ENCODE peak calls at places on chromosomes 12 and 14, in eight cellular contexts. H is RWPE1; T is ascending aorta; R is CD4-positive, alpha-beta T cell; N is brain microvascular endothelial cell; Y is IMR-90; M is GM13977; G is GM13976. Q is an unnamed sample.

GRCh38 chr14:26719514-26719913 is 121.7 kb upstream of the NOVA1 start:
- DNase-seq in H (no peak), T (no peak), R (no peak), N (no peak), Y (peak), M (no peak), G (no peak), Q (no peak)

GRCh38 chr14:27672047-27672446 is 1074.2 kb upstream of the NOVA1 start:
- DNase-seq in H (no peak), T (no peak), R (no peak), N (no peak), Y (no peak), M (no peak), G (no peak), Q (no peak)

GRCh38 chr14:93859957-93860356 is 67.2 kb upstream of the FAM181A start:
- DNase-seq in H (no peak), T (no peak), R (no peak), N (no peak), Y (no peak), M (no peak), G (no peak), Q (peak)

GRCh38 chr12:65948320-65949008 is 124.2 kb downstream of the HMGA2 start:
- DNase-seq in H (peak), T (peak), R (no peak), N (peak), Y (peak), M (no peak), G (no peak), Q (no peak)

GRCh38 chr12:107472308-107472707 is 213.3 kb upstream of the PWP1 start:
- DNase-seq in H (no peak), T (no peak), R (no peak), N (no peak), Y (no peak), M (no peak), G (no peak), Q (no peak)

GRCh38 chr12:110279976-110280783 is 867 bp upstream of the ATP2A2 start:
- DNase-seq in H (peak), T (peak), R (peak), N (peak), Y (peak), M (peak), G (peak), Q (no peak)

GRCh38 chr14:26811756-26812305 is 214.0 kb upstream of the NOVA1 start:
- DNase-seq in H (no peak), T (no peak), R (no peak), N (no peak), Y (no peak), M (no peak), G (no peak), Q (no peak)

GRCh38 chr12:32273712-32274111 is 125.6 kb upstream of the FGD4 start:
- DNase-seq in H (no peak), T (no peak), R (peak), N (no peak), Y (no peak), M (peak), G (peak), Q (peak)

GRCh38 chr14:55904086-55904485 is 214.1 kb upstream of the PELI2 start:
- DNase-seq in H (no peak), T (no peak), R (no peak), N (no peak), Y (no peak), M (no peak), G (no peak), Q (no peak)

GRCh38 chr12:48936379-48936979 is 11.2 kb upstream of the FKBP11 start:
- DNase-seq in H (peak), T (peak), R (peak), N (peak), Y (peak), M (peak), G (peak), Q (peak)

GRCh38 chr12:111405856-111406473 is at the start of gene SH2B3:
- DNase-seq in H (no peak), T (no peak), R (no peak), N (no peak), Y (peak), M (no peak), G (no peak), Q (peak)

GRCh38 chr12:51415931-51416330 is 8.7 kb upstream of the SLC4A8 start:
- DNase-seq in H (peak), T (no peak), R (no peak), N (no peak), Y (no peak), M (no peak), G (no peak), Q (no peak)

GRCh38 chr12:62761658-62762057 is 173.3 kb downstream of the PPM1H start:
- DNase-seq in H (no peak), T (no peak), R (no peak), N (no peak), Y (no peak), M (no peak), G (no peak), Q (no peak)

GRCh38 chr12:10982244-10982643 is 4.5 kb downstream of the TAS2R50 start:
- DNase-seq in H (no peak), T (no peak), R (peak), N (no peak), Y (no peak), M (no peak), G (no peak), Q (no peak)

GRCh38 chr14:100988411-100988900 is 84.9 kb upstream of the RTL1 start:
- DNase-seq in H (peak), T (no peak), R (no peak), N (no peak), Y (peak), M (no peak), G (no peak), Q (no peak)

GRCh38 chr14:79585845-79586244 is 625.5 kb downstream of the DIO2 start:
- DNase-seq in H (no peak), T (no peak), R (no peak), N (peak), Y (peak), M (no peak), G (no peak), Q (no peak)

GRCh38 chr14:99792551-99793212 is 531 bp upstream of the EML1 start:
- DNase-seq in H (no peak), T (no peak), R (no peak), N (no peak), Y (peak), M (no peak), G (no peak), Q (no peak)

GRCh38 chr14:54299393-54300363 is 97.1 kb upstream of the CDKN3 start:
- DNase-seq in H (no peak), T (no peak), R (no peak), N (peak), Y (peak), M (no peak), G (no peak), Q (peak)

GRCh38 chr12:3752096-3752709 is 706 bp downstream of the CRACR2A start:
- DNase-seq in H (no peak), T (no peak), R (peak), N (peak), Y (no peak), M (peak), G (peak), Q (no peak)

GRCh38 chr12:130431176-130431575 is 93.5 kb downstream of the PIWIL1 start:
- DNase-seq in H (no peak), T (no peak), R (no peak), N (no peak), Y (no peak), M (no peak), G (no peak), Q (peak)

GRCh38 chr12:78684419-78684818 is 180.2 kb upstream of the SYT1 start:
- DNase-seq in H (no peak), T (no peak), R (no peak), N (no peak), Y (no peak), M (no peak), G (no peak), Q (no peak)

GRCh38 chr12:57740656-57741412 is 2.3 kb upstream of the AGAP2 start:
- DNase-seq in H (no peak), T (no peak), R (peak), N (no peak), Y (no peak), M (peak), G (peak), Q (no peak)

GRCh38 chr12:17511369-17511768 is 578.6 kb downstream of the RERGL start:
- DNase-seq in H (peak), T (no peak), R (no peak), N (no peak), Y (no peak), M (no peak), G (no peak), Q (no peak)

GRCh38 chr12:18250313-18250916 is 10.9 kb upstream of the PIK3C2G start:
- DNase-seq in H (peak), T (no peak), R (no peak), N (peak), Y (peak), M (peak), G (peak), Q (peak)

GRCh38 chr14:95098984-95099599 is 58.2 kb downstream of the DICER1 start:
- DNase-seq in H (peak), T (peak), R (no peak), N (peak), Y (peak), M (no peak), G (no peak), Q (peak)

GRCh38 chr14:73746540-73747385 is 32.6 kb upstream of the PNMA1 start:
- DNase-seq in H (no peak), T (no peak), R (no peak), N (no peak), Y (no peak), M (no peak), G (no peak), Q (peak)

GRCh38 chr14:48874701-48875100 is 711.5 kb downstream of the RPS29 start:
- DNase-seq in H (no peak), T (no peak), R (no peak), N (no peak), Y (no peak), M (no peak), G (no peak), Q (no peak)

GRCh38 chr12:93441111-93441616 is 583 bp downstream of the UBE2N start:
- DNase-seq in H (peak), T (peak), R (peak), N (no peak), Y (peak), M (peak), G (peak), Q (no peak)

GRCh38 chr14:64117671-64118402 is 176.3 kb downstream of the ESR2 start:
- DNase-seq in H (peak), T (peak), R (no peak), N (peak), Y (peak), M (no peak), G (no peak), Q (no peak)

GRCh38 chr14:103207038-103207403 is 83.8 kb downstream of the TNFAIP2 start:
- DNase-seq in H (no peak), T (peak), R (no peak), N (no peak), Y (no peak), M (no peak), G (no peak), Q (no peak)

GRCh38 chr12:4421590-4422031 is 24.0 kb downstream of the FGF6 start:
- DNase-seq in H (peak), T (no peak), R (no peak), N (peak), Y (peak), M (peak), G (peak), Q (peak)

GRCh38 chr14:97264516-97265230 is 467.5 kb downstream of the VRK1 start:
- DNase-seq in H (no peak), T (no peak), R (no peak), N (no peak), Y (no peak), M (no peak), G (no peak), Q (no peak)

GRCh38 chr12:47833591-47834012 is 13.9 kb upstream of the HDAC7 start:
- DNase-seq in H (no peak), T (no peak), R (no peak), N (no peak), Y (no peak), M (no peak), G (no peak), Q (no peak)

GRCh38 chr12:47834199-47835016 is 14.7 kb upstream of the HDAC7 start:
- DNase-seq in H (no peak), T (no peak), R (no peak), N (no peak), Y (no peak), M (no peak), G (no peak), Q (no peak)

GRCh38 chr12:47829584-47829983 is 9.9 kb upstream of the HDAC7 start:
- DNase-seq in H (no peak), T (no peak), R (no peak), N (no peak), Y (no peak), M (no peak), G (no peak), Q (no peak)

GRCh38 chr12:47835017-47835830 is 15.5 kb upstream of the HDAC7 start:
- DNase-seq in H (no peak), T (no peak), R (no peak), N (no peak), Y (no peak), M (no peak), G (no peak), Q (no peak)

GRCh38 chr12:47832263-47832933 is 12.7 kb upstream of the HDAC7 start:
- DNase-seq in H (no peak), T (no peak), R (no peak), N (no peak), Y (no peak), M (peak), G (peak), Q (no peak)
- TF ChIP-seq CTCF in H (no peak), T (no peak), R (no peak), N (no peak), Y (no peak), M (no peak), G (no peak), Q (no peak)

GRCh38 chr14:22084393-22085281 is 411.0 kb upstream of the OR4E1 start:
- DNase-seq in H (peak), T (no peak), R (no peak), N (peak), Y (peak), M (peak), G (peak), Q (no peak)
- TF ChIP-seq CTCF in H (peak), T (peak), R (peak), N (peak), Y (peak), M (peak), G (peak), Q (peak)

GRCh38 chr14:36997843-36998242 is 174.6 kb downstream of the SLC25A21 start:
- DNase-seq in H (no peak), T (no peak), R (no peak), N (no peak), Y (peak), M (no peak), G (no peak), Q (no peak)

GRCh38 chr14:36996857-36997590 is 175.4 kb downstream of the SLC25A21 start:
- DNase-seq in H (no peak), T (no peak), R (no peak), N (no peak), Y (no peak), M (no peak), G (no peak), Q (no peak)

DNA sequence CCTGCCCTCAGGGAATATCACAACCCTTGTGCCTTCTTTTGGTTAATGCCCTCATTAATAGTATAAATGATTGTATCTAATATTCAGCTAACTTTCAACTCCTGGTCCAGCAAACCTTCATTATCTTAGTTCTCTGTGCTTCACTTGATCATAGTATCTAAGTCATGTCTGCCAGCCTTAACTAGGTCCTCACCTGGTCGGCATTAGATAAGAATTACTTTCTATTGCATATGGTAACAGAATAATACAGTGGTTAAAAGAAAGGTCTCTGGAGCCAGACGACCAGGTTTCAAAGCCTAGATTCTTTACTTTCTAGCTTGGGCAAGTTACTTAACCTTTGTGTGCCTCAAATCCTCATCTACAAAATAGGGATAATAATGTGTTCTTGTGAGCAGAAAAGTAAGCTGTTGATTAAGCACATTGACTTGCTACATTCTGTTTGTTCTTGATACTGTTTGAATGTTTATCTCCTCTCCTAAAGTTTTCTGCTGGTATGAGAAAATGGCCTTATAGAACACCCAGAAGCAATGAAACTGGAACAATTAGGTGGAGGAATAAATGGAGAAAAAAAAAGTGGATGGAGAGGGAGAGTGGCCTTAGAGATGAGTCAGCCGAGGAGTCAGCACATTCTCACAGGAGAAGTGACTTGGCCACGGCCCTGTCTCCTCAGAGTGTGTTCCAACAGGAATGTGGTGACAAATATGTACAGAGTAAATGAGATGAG is 176.1 kb downstream of the SLC25A21 start:
- DNase-seq in H (peak), T (no peak), R (no peak), N (peak), Y (peak), M (no peak), G (no peak), Q (no peak)
- TF ChIP-seq CTCF in H (no peak), T (no peak), R (no peak), N (no peak), Y (no peak), M (no peak), G (no peak), Q (no peak)

GRCh38 chr12:94716339-94716738 is 66.0 kb upstream of the TMCC3 start:
- DNase-seq in H (no peak), T (no peak), R (no peak), N (no peak), Y (no peak), M (no peak), G (no peak), Q (no peak)

GRCh38 chr12:94714378-94714777 is 64.0 kb upstream of the TMCC3 start:
- DNase-seq in H (peak), T (no peak), R (no peak), N (peak), Y (peak), M (no peak), G (no peak), Q (no peak)

GRCh38 chr12:94717112-94717511 is 66.8 kb upstream of the TMCC3 start:
- DNase-seq in H (no peak), T (no peak), R (no peak), N (no peak), Y (no peak), M (no peak), G (no peak), Q (no peak)

GRCh38 chr12:94710933-94711332 is 60.6 kb upstream of the TMCC3 start:
- DNase-seq in H (no peak), T (no peak), R (peak), N (no peak), Y (peak), M (no peak), G (peak), Q (peak)

GRCh38 chr12:94712852-94713545 is 62.6 kb upstream of the TMCC3 start:
- DNase-seq in H (no peak), T (no peak), R (no peak), N (no peak), Y (no peak), M (no peak), G (no peak), Q (no peak)
- TF ChIP-seq CTCF in H (no peak), T (no peak), R (no peak), N (no peak), Y (no peak), M (no peak), G (no peak), Q (no peak)

GRCh38 chr14:87896393-87897380 is 96.3 kb downstream of the GALC start:
- DNase-seq in H (peak), T (no peak), R (no peak), N (peak), Y (peak), M (peak), G (no peak), Q (no peak)
- TF ChIP-seq CTCF in H (peak), T (peak), R (peak), N (peak), Y (peak), M (peak), G (peak), Q (peak)